ENCODE peak calls at places on chromosomes 3 and 15, in six cellular contexts. K is HFFc6, V is brain microvascular endothelial cell, F is PC-9, H is stomach, P is mesothelial cell of epicardium. T is an unnamed sample.

GRCh38 chr15:68289057-68289456 is 11.5 kb downstream of the FEM1B start:
- DNase-seq in K (no peak), F (no peak), P (no peak), V (no peak), H (no peak), T (no peak)

GRCh38 chr3:100107227-100107626 is 7.1 kb downstream of the FILIP1L start:
- DNase-seq in P (no peak), F (peak; percentile 98), V (no peak), H (no peak), K (peak; percentile 34), T (no peak)

GRCh38 chr15:57158589-57158988 is 217.7 kb upstream of the CGNL1 start:
- DNase-seq in P (no peak), V (no peak), H (no peak), K (peak; percentile 49), F (no peak), T (no peak)

GRCh38 chr3:71288269-71288930 is 295.1 kb downstream of the FOXP1 start:
- DNase-seq in K (peak; percentile 41), P (no peak), V (peak; percentile 46), F (no peak), H (no peak), T (no peak)

GRCh38 chr3:137460944-137461343 is 303.2 kb upstream of the SOX14 start:
- DNase-seq in F (no peak), P (no peak), K (no peak), V (no peak), H (no peak), T (no peak)

GRCh38 chr3:126337980-126338651 is 19.1 kb downstream of the KLF15 start:
- DNase-seq in H (no peak), F (no peak), V (no peak), P (peak; percentile 12), K (no peak), T (peak; percentile 51)

GRCh38 chr15:85150130-85150480 is 168.4 kb downstream of the PDE8A start:
- DNase-seq in H (no peak), K (no peak), F (no peak), V (no peak), P (no peak), T (no peak)

GRCh38 chr15:47870956-47871625 is 153.8 kb downstream of the SEMA6D start:
- DNase-seq in K (peak; percentile 24), V (peak; percentile 72), P (no peak), F (no peak), H (no peak), T (no peak)

GRCh38 chr15:68682330-68682729 is 103.5 kb downstream of the CORO2B start:
- DNase-seq in H (no peak), P (no peak), F (no peak), V (no peak), K (no peak), T (no peak)

GRCh38 chr15:84911879-84912660 is 27.6 kb downstream of the SLC28A1 start:
- DNase-seq in V (peak; percentile 98), P (no peak), K (peak; percentile 98), F (peak; percentile 99), H (peak; percentile 83), T (no peak)

GRCh38 chr3:196948442-196949365 is 6.4 kb upstream of the NCBP2 start:
- DNase-seq in P (no peak), V (no peak), H (no peak), F (no peak), K (no peak), T (no peak)

GRCh38 chr3:18556503-18556902 is 131.4 kb upstream of the SATB1 start:
- DNase-seq in H (no peak), K (no peak), P (no peak), V (no peak), F (no peak), T (no peak)

GRCh38 chr3:157394361-157394760 is 42.3 kb upstream of the PTX3 start:
- DNase-seq in K (peak; percentile 35), P (no peak), F (no peak), V (no peak), H (no peak), T (no peak)

GRCh38 chr3:168459229-168459784 is 363.6 kb upstream of the GOLIM4 start:
- DNase-seq in H (no peak), F (no peak), K (no peak), V (peak; percentile 16), P (no peak), T (no peak)

GRCh38 chr15:58529041-58529440 is 97.2 kb downstream of the LIPC start:
- DNase-seq in H (no peak), K (no peak), P (no peak), F (no peak), V (no peak), T (no peak)

GRCh38 chr15:57377478-57377847 is 1.2 kb downstream of the CGNL1 start:
- DNase-seq in K (no peak), H (no peak), P (no peak), F (no peak), V (no peak), T (no peak)

GRCh38 chr15:67038721-67039120 is 26.7 kb upstream of the SMAD3 start:
- DNase-seq in P (no peak), V (no peak), F (no peak), K (no peak), H (no peak), T (no peak)

GRCh38 chr3:122094693-122095092 is 39.5 kb downstream of the CD86 start:
- DNase-seq in F (no peak), V (no peak), P (no peak), H (no peak), K (no peak), T (no peak)

GRCh38 chr3:177835008-177835407 is 637.7 kb upstream of the TBL1XR1 start:
- DNase-seq in V (peak; percentile 90), P (no peak), H (no peak), F (peak; percentile 43), K (peak; percentile 82), T (no peak)

GRCh38 chr15:55499158-55499557 is 8.9 kb downstream of the DNAAF4 start:
- DNase-seq in P (no peak), V (no peak), F (no peak), K (no peak), H (no peak), T (no peak)

GRCh38 chr3:100072328-100073048 is 41.8 kb downstream of the FILIP1L start:
- DNase-seq in K (no peak), H (no peak), F (no peak), P (no peak), V (no peak), T (no peak)

GRCh38 chr15:42495361-42496212 is at the start of gene SNAP23:
- DNase-seq in F (peak; percentile 83), V (peak; percentile 95), H (peak; percentile 96), P (peak; percentile 77), K (peak; percentile 96), T (peak; percentile 98)

GRCh38 chr3:59046839-59047238 is 3.0 kb downstream of the CFAP20DC start:
- DNase-seq in V (no peak), K (no peak), H (no peak), P (no peak), F (peak; percentile 49), T (no peak)

GRCh38 chr3:158495503-158495902 is 75.5 kb upstream of the MLF1 start:
- DNase-seq in K (no peak), F (no peak), P (no peak), H (no peak), V (no peak), T (no peak)

GRCh38 chr15:52798529-52799101 is 8.5 kb upstream of the ONECUT1 start:
- DNase-seq in P (no peak), V (no peak), K (no peak), H (no peak), F (no peak), T (no peak)

GRCh38 chr15:68536331-68537095 is 42.3 kb upstream of the CORO2B start:
- DNase-seq in P (no peak), H (no peak), K (peak; percentile 87), F (no peak), V (peak; percentile 91), T (no peak)

GRCh38 chr15:31024979-31025378 is 33.6 kb upstream of the MTMR10 start:
- DNase-seq in P (no peak), V (peak; percentile 45), K (peak; percentile 74), H (no peak), F (no peak), T (no peak)

GRCh38 chr3:109275702-109276293 is 40.5 kb downstream of the DPPA2 start:
- DNase-seq in H (peak; percentile 28), K (peak; percentile 37), V (peak; percentile 48), P (no peak), F (no peak), T (no peak)

GRCh38 chr3:100891033-100891432 is 102.2 kb downstream of the ABI3BP start:
- DNase-seq in H (no peak), F (no peak), P (no peak), V (peak; percentile 45), K (peak; percentile 60), T (no peak)

GRCh38 chr3:119630562-119631329 is 29.6 kb downstream of the POPDC2 start:
- DNase-seq in F (no peak), P (no peak), K (peak; percentile 43), V (peak; percentile 43), H (no peak), T (peak; percentile 40)

GRCh38 chr3:119631529-119631928 is 28.9 kb downstream of the POPDC2 start:
- DNase-seq in F (no peak), K (no peak), V (no peak), H (no peak), P (no peak), T (no peak)

GRCh38 chr3:119628390-119628789 is 30.7 kb downstream of the PLA1A start:
- DNase-seq in H (no peak), P (no peak), V (no peak), K (no peak), F (no peak), T (no peak)

GRCh38 chr3:119628816-119629445 is 31.2 kb downstream of the PLA1A start:
- DNase-seq in F (peak; percentile 53), K (peak; percentile 33), P (no peak), V (no peak), H (no peak), T (no peak)

DNA sequence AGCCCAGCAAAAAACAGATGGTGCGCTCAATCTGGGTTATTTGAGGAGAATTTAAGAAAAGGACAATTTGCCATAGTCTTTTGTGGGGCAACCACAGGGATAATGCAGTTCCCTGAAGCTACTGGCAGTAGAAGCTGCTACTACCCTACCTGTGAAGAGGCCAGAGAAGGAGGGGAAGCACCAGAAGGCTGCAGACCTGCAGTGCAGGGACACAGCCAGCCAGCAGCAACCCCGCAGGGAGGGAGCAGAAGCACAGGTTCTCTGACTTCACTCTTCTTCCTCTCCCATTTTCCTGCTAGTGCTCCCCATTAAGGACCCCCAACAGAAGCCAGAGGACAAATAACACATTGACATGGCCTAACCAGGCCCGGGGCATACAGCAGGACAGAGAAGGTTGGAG is 30.3 kb downstream of the POPDC2 start:
- DNase-seq in H (no peak), P (no peak), K (no peak), F (no peak), V (no peak), T (no peak)
- TF ChIP-seq CTCF in H (no peak), P (no peak), K (no peak), F (no peak), V (no peak), T (no peak)

GRCh38 chr3:114487502-114487901 is 193.7 kb downstream of the TIGIT start:
- DNase-seq in H (no peak), F (no peak), V (no peak), K (no peak), P (no peak), T (no peak)
- TF ChIP-seq CTCF in H (no peak), F (no peak), V (no peak), K (no peak), P (no peak), T (no peak)

GRCh38 chr3:29581311-29581710 is 300.4 kb downstream of the RBMS3 start:
- DNase-seq in P (no peak), H (no peak), V (no peak), K (no peak), F (no peak), T (no peak)
- TF ChIP-seq CTCF in P (no peak), H (no peak), V (no peak), K (no peak), F (no peak), T (no peak)

GRCh38 chr3:67593761-67594234 is 60.6 kb downstream of the SUCLG2 start:
- DNase-seq in F (peak; percentile 43), K (peak; percentile 66), H (no peak), V (peak; percentile 6), P (no peak), T (no peak)
- TF ChIP-seq CTCF in F (no peak), K (peak; percentile 53), H (no peak), V (peak; percentile 66), P (no peak), T (no peak)